ENCODE peak calls at places on chromosomes 7 and 10, in eight cellular contexts. One of them, this sample, is unnamed.
A peak's percentile ranks its signal among the peaks of the same experiment; 100 is the strongest.

GRCh38 chr7:43584200-43584586 is 1.3 kb downstream of the STK17A start:
- DNase-seq in mesendoderm: peak; percentile 42
- DNase-seq in thyroid gland: no peak
- DNase-seq in heart right ventricle: no peak
- DNase-seq in colonic mucosa: peak; percentile 34
- DNase-seq in uterus: peak; percentile 25
- DNase-seq in AG04450: no peak
- DNase-seq in sigmoid colon: no peak
- DNase-seq in this sample: peak; percentile 33

GRCh38 chr7:121394709-121395140 is 1.4 kb downstream of the FAM3C start:
- DNase-seq in mesendoderm: no peak
- DNase-seq in thyroid gland: no peak
- DNase-seq in heart right ventricle: no peak
- DNase-seq in colonic mucosa: no peak
- DNase-seq in uterus: no peak
- DNase-seq in AG04450: no peak
- DNase-seq in sigmoid colon: no peak
- DNase-seq in this sample: peak; percentile 93

GRCh38 chr7:44194069-44194468 is 4.8 kb upstream of the GCK start:
- DNase-seq in mesendoderm: peak; percentile 37
- DNase-seq in thyroid gland: no peak
- DNase-seq in heart right ventricle: no peak
- DNase-seq in colonic mucosa: no peak
- DNase-seq in uterus: no peak
- DNase-seq in AG04450: no peak
- DNase-seq in sigmoid colon: no peak
- DNase-seq in this sample: no peak

GRCh38 chr10:35347899-35348608 is 11.7 kb downstream of the CCNY start:
- DNase-seq in mesendoderm: no peak
- DNase-seq in thyroid gland: no peak
- DNase-seq in heart right ventricle: no peak
- DNase-seq in colonic mucosa: no peak
- DNase-seq in uterus: no peak
- DNase-seq in AG04450: no peak
- DNase-seq in sigmoid colon: no peak
- DNase-seq in this sample: no peak

GRCh38 chr10:131819241-131820072 is 81.4 kb upstream of the PPP2R2D start:
- DNase-seq in mesendoderm: no peak
- DNase-seq in thyroid gland: no peak
- DNase-seq in heart right ventricle: no peak
- DNase-seq in colonic mucosa: peak; percentile 6
- DNase-seq in uterus: no peak
- DNase-seq in AG04450: no peak
- DNase-seq in sigmoid colon: no peak
- DNase-seq in this sample: no peak

GRCh38 chr10:16777473-16778370 is 39.5 kb downstream of the RSU1 start:
- DNase-seq in mesendoderm: peak; percentile 64
- DNase-seq in thyroid gland: no peak
- DNase-seq in heart right ventricle: no peak
- DNase-seq in colonic mucosa: no peak
- DNase-seq in uterus: peak; percentile 60
- DNase-seq in AG04450: peak; percentile 32
- DNase-seq in sigmoid colon: no peak
- DNase-seq in this sample: peak; percentile 50

GRCh38 chr7:76260171-76260703 is 42.2 kb upstream of the HSPB1 start:
- DNase-seq in mesendoderm: peak; percentile 95
- DNase-seq in thyroid gland: peak; percentile 32
- DNase-seq in heart right ventricle: no peak
- DNase-seq in colonic mucosa: peak; percentile 30
- DNase-seq in uterus: no peak
- DNase-seq in AG04450: no peak
- DNase-seq in sigmoid colon: no peak
- DNase-seq in this sample: no peak

GRCh38 chr10:13483073-13483472 is 45.7 kb downstream of the BEND7 start:
- DNase-seq in mesendoderm: no peak
- DNase-seq in thyroid gland: peak; percentile 63
- DNase-seq in heart right ventricle: no peak
- DNase-seq in colonic mucosa: no peak
- DNase-seq in uterus: no peak
- DNase-seq in AG04450: no peak
- DNase-seq in sigmoid colon: no peak
- DNase-seq in this sample: peak; percentile 34

GRCh38 chr10:73967544-73967943 is 30.4 kb upstream of the VCL start:
- DNase-seq in mesendoderm: peak; percentile 62
- DNase-seq in thyroid gland: no peak
- DNase-seq in heart right ventricle: no peak
- DNase-seq in colonic mucosa: no peak
- DNase-seq in uterus: no peak
- DNase-seq in AG04450: no peak
- DNase-seq in sigmoid colon: no peak
- DNase-seq in this sample: no peak

GRCh38 chr10:70540789-70541360 is 61.7 kb downstream of the PRF1 start:
- DNase-seq in mesendoderm: no peak
- DNase-seq in thyroid gland: no peak
- DNase-seq in heart right ventricle: no peak
- DNase-seq in colonic mucosa: no peak
- DNase-seq in uterus: no peak
- DNase-seq in AG04450: no peak
- DNase-seq in sigmoid colon: no peak
- DNase-seq in this sample: no peak

GRCh38 chr7:100572949-100573675 is 588 bp downstream of the SAP25 start:
- DNase-seq in mesendoderm: no peak
- DNase-seq in thyroid gland: no peak
- DNase-seq in heart right ventricle: no peak
- DNase-seq in colonic mucosa: no peak
- DNase-seq in uterus: no peak
- DNase-seq in AG04450: no peak
- DNase-seq in sigmoid colon: no peak
- DNase-seq in this sample: no peak

GRCh38 chr7:114977277-114977676 is 55.4 kb downstream of the MDFIC start:
- DNase-seq in mesendoderm: peak; percentile 78
- DNase-seq in thyroid gland: no peak
- DNase-seq in heart right ventricle: no peak
- DNase-seq in colonic mucosa: no peak
- DNase-seq in uterus: no peak
- DNase-seq in AG04450: no peak
- DNase-seq in sigmoid colon: no peak
- DNase-seq in this sample: no peak

GRCh38 chr7:50315193-50315592 is 10.7 kb downstream of the IKZF1 start:
- DNase-seq in mesendoderm: no peak
- DNase-seq in thyroid gland: no peak
- DNase-seq in heart right ventricle: no peak
- DNase-seq in colonic mucosa: no peak
- DNase-seq in uterus: no peak
- DNase-seq in AG04450: no peak
- DNase-seq in sigmoid colon: no peak
- DNase-seq in this sample: no peak

GRCh38 chr7:44887293-44887692 is 2.0 kb upstream of the PURB start:
- DNase-seq in mesendoderm: no peak
- DNase-seq in thyroid gland: no peak
- DNase-seq in heart right ventricle: no peak
- DNase-seq in colonic mucosa: no peak
- DNase-seq in uterus: no peak
- DNase-seq in AG04450: no peak
- DNase-seq in sigmoid colon: no peak
- DNase-seq in this sample: no peak

GRCh38 chr7:116598278-116598677 is 73.4 kb downstream of the CAV1 start:
- DNase-seq in mesendoderm: peak; percentile 28
- DNase-seq in thyroid gland: no peak
- DNase-seq in heart right ventricle: no peak
- DNase-seq in colonic mucosa: no peak
- DNase-seq in uterus: no peak
- DNase-seq in AG04450: no peak
- DNase-seq in sigmoid colon: no peak
- DNase-seq in this sample: no peak

GRCh38 chr10:58513189-58514101 is 773 bp downstream of the BICC1 start:
- DNase-seq in mesendoderm: peak; percentile 50
- DNase-seq in thyroid gland: peak; percentile 38
- DNase-seq in heart right ventricle: peak; percentile 50
- DNase-seq in colonic mucosa: peak; percentile 51
- DNase-seq in uterus: peak; percentile 71
- DNase-seq in AG04450: peak; percentile 63
- DNase-seq in sigmoid colon: peak; percentile 89
- DNase-seq in this sample: no peak

GRCh38 chr10:32347363-32347735 is 391 bp upstream of the EPC1 start:
- DNase-seq in mesendoderm: no peak
- DNase-seq in thyroid gland: no peak
- DNase-seq in heart right ventricle: no peak
- DNase-seq in colonic mucosa: no peak
- DNase-seq in uterus: no peak
- DNase-seq in AG04450: no peak
- DNase-seq in sigmoid colon: no peak
- DNase-seq in this sample: no peak

GRCh38 chr10:45817912-45818311 is 29.4 kb downstream of the AGAP4 start:
- DNase-seq in mesendoderm: no peak
- DNase-seq in thyroid gland: no peak
- DNase-seq in heart right ventricle: no peak
- DNase-seq in colonic mucosa: no peak
- DNase-seq in uterus: no peak
- DNase-seq in AG04450: no peak
- DNase-seq in sigmoid colon: no peak
- DNase-seq in this sample: no peak

GRCh38 chr7:82204694-82205093 is 238.9 kb downstream of the CACNA2D1 start:
- DNase-seq in mesendoderm: no peak
- DNase-seq in thyroid gland: peak; percentile 15
- DNase-seq in heart right ventricle: peak; percentile 17
- DNase-seq in colonic mucosa: no peak
- DNase-seq in uterus: no peak
- DNase-seq in AG04450: peak; percentile 62
- DNase-seq in sigmoid colon: no peak
- DNase-seq in this sample: no peak

GRCh38 chr10:114043532-114044250 is at the start of gene ADRB1:
- DNase-seq in mesendoderm: peak; percentile 61
- DNase-seq in thyroid gland: peak; percentile 88
- DNase-seq in heart right ventricle: peak; percentile 93
- DNase-seq in colonic mucosa: peak; percentile 79
- DNase-seq in uterus: peak; percentile 19
- DNase-seq in AG04450: no peak
- DNase-seq in sigmoid colon: peak; percentile 94
- DNase-seq in this sample: peak; percentile 73
- H3K4me3 ChIP-seq in mesendoderm: peak within 1 kb of the TSS; percentile 2
- H3K4me3 ChIP-seq in thyroid gland: peak within 1 kb of the TSS; percentile 41
- H3K4me3 ChIP-seq in heart right ventricle: peak within 1 kb of the TSS; percentile 61
- H3K4me3 ChIP-seq in colonic mucosa: peak within 1 kb of the TSS; percentile 33
- H3K4me3 ChIP-seq in uterus: no peak within 1 kb of the TSS
- H3K4me3 ChIP-seq in AG04450: peak within 1 kb of the TSS; percentile 29
- H3K4me3 ChIP-seq in sigmoid colon: peak within 1 kb of the TSS; percentile 59
- H3K4me3 ChIP-seq in this sample: peak within 1 kb of the TSS; percentile 44

GRCh38 chr10:8050561-8051108 is 3.9 kb upstream of the GATA3 start:
- DNase-seq in mesendoderm: peak; percentile 89
- DNase-seq in thyroid gland: no peak
- DNase-seq in heart right ventricle: no peak
- DNase-seq in colonic mucosa: no peak
- DNase-seq in uterus: no peak
- DNase-seq in AG04450: no peak
- DNase-seq in sigmoid colon: no peak
- DNase-seq in this sample: peak; percentile 75
- H3K27me3 ChIP-seq in mesendoderm: peaks cover 2% of the 10 kb centered on the region
- H3K27me3 ChIP-seq in thyroid gland: peaks cover 61% of the 10 kb centered on the region
- H3K27me3 ChIP-seq in heart right ventricle: peaks cover 99% of the 10 kb centered on the region
- H3K27me3 ChIP-seq in colonic mucosa: peaks cover 95% of the 10 kb centered on the region
- H3K27me3 ChIP-seq in uterus: peaks cover 65% of the 10 kb centered on the region
- H3K27me3 ChIP-seq in AG04450: peaks cover 89% of the 10 kb centered on the region
- H3K27me3 ChIP-seq in sigmoid colon: peaks cover 99% of the 10 kb centered on the region
- H3K27me3 ChIP-seq in this sample: peaks cover 61% of the 10 kb centered on the region

GRCh38 chr7:30327813-30328212 is 43.4 kb downstream of the ZNRF2 start:
- DNase-seq in mesendoderm: no peak
- DNase-seq in thyroid gland: no peak
- DNase-seq in heart right ventricle: no peak
- DNase-seq in colonic mucosa: no peak
- DNase-seq in uterus: no peak
- DNase-seq in AG04450: peak; percentile 15
- DNase-seq in sigmoid colon: no peak
- DNase-seq in this sample: no peak

GRCh38 chr7:30321992-30322637 is 37.7 kb downstream of the ZNRF2 start:
- DNase-seq in mesendoderm: no peak
- DNase-seq in thyroid gland: no peak
- DNase-seq in heart right ventricle: no peak
- DNase-seq in colonic mucosa: no peak
- DNase-seq in uterus: peak; percentile 53
- DNase-seq in AG04450: no peak
- DNase-seq in sigmoid colon: no peak
- DNase-seq in this sample: peak; percentile 33

GRCh38 chr7:30321089-30321991 is 36.9 kb downstream of the ZNRF2 start:
- DNase-seq in mesendoderm: peak; percentile 22
- DNase-seq in thyroid gland: no peak
- DNase-seq in heart right ventricle: no peak
- DNase-seq in colonic mucosa: no peak
- DNase-seq in uterus: no peak
- DNase-seq in AG04450: no peak
- DNase-seq in sigmoid colon: no peak
- DNase-seq in this sample: no peak

GRCh38 chr7:30320392-30320791 is 36.0 kb downstream of the ZNRF2 start:
- DNase-seq in mesendoderm: no peak
- DNase-seq in thyroid gland: no peak
- DNase-seq in heart right ventricle: no peak
- DNase-seq in colonic mucosa: no peak
- DNase-seq in uterus: no peak
- DNase-seq in AG04450: no peak
- DNase-seq in sigmoid colon: no peak
- DNase-seq in this sample: no peak

DNA sequence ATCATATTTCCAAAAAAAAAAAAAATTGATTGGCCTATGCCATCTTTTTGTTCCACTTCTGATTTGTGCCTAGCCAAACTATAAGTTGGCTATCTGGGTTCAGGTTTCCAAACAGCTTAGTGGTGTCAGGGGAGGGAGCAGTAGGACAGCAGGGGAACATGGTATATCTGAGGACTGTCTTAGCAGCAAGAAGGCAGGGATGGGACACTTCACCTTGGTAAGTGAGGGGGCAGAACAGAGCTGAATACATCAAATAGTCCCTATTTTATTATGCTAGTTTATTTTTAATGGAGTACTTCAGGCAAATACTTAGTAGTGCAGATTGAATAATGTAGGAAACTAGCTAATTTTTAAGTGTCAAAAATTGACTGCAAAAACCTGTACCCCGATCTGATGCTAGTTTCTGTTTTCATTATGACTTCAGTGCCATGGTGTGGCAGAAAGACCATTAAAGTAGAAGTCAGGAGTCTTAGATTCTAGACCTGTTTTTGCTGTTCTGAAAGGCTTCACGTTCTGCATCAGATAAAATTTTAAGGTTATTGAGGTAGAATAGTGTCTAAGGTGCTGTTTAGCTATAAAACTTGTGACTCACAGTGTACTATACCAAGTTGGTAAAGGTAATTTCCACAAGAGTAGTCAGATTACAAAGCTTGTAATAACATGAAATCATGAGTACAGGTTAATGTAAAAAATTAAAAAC is 38.4 kb downstream of the ZNRF2 start:
- DNase-seq in mesendoderm: peak; percentile 37
- DNase-seq in thyroid gland: no peak
- DNase-seq in heart right ventricle: no peak
- DNase-seq in colonic mucosa: no peak
- DNase-seq in uterus: no peak
- DNase-seq in AG04450: no peak
- DNase-seq in sigmoid colon: no peak
- DNase-seq in this sample: peak; percentile 27
- H3K4me3 ChIP-seq in mesendoderm: no peak overlapping the region
- H3K4me3 ChIP-seq in thyroid gland: no peak overlapping the region
- H3K4me3 ChIP-seq in heart right ventricle: no peak overlapping the region
- H3K4me3 ChIP-seq in colonic mucosa: no peak overlapping the region
- H3K4me3 ChIP-seq in uterus: no peak overlapping the region
- H3K4me3 ChIP-seq in AG04450: no peak overlapping the region
- H3K4me3 ChIP-seq in sigmoid colon: no peak overlapping the region
- H3K4me3 ChIP-seq in this sample: no peak overlapping the region

GRCh38 chr10:1581189-1581588 is 156.1 kb downstream of the ADARB2 start:
- DNase-seq in mesendoderm: peak; percentile 61
- DNase-seq in thyroid gland: no peak
- DNase-seq in heart right ventricle: no peak
- DNase-seq in colonic mucosa: no peak
- DNase-seq in uterus: no peak
- DNase-seq in AG04450: no peak
- DNase-seq in sigmoid colon: peak; percentile 39
- DNase-seq in this sample: no peak
- H3K27me3 ChIP-seq in mesendoderm: no peaks in the 10 kb centered on the region
- H3K27me3 ChIP-seq in thyroid gland: no peaks in the 10 kb centered on the region
- H3K27me3 ChIP-seq in heart right ventricle: peaks cover 4% of the 10 kb centered on the region
- H3K27me3 ChIP-seq in colonic mucosa: no peaks in the 10 kb centered on the region
- H3K27me3 ChIP-seq in uterus: no peaks in the 10 kb centered on the region
- H3K27me3 ChIP-seq in AG04450: no peaks in the 10 kb centered on the region
- H3K27me3 ChIP-seq in sigmoid colon: no peaks in the 10 kb centered on the region
- H3K27me3 ChIP-seq in this sample: no peaks in the 10 kb centered on the region

This sample was measured in small intestine.